ENCODE peak calls at places on chromosomes 4 and X, in four cellular contexts. B is adipocyte, M is WERI-Rb-1, F is NB4. I is an unnamed sample.

GRCh38 chr4:154908168-154908567 is 127.1 kb downstream of the RBM46 start:
- DNase-seq in M (no peak), F (no peak), B (peak), I (peak)

GRCh38 chr4:6769138-6769983 is 13.2 kb upstream of the KIAA0232 start:
- DNase-seq in B (no peak), M (no peak), F (no peak), I (no peak)

GRCh38 chr4:22072726-22073125 is 124.2 kb upstream of the KCNIP4 start:
- DNase-seq in F (no peak), M (no peak), B (no peak), I (no peak)

GRCh38 chr4:71882113-71882512 is 98.2 kb upstream of the GC start:
- DNase-seq in B (no peak), F (no peak), M (no peak), I (no peak)

GRCh38 chr4:82201805-82202636 is 171.8 kb downstream of the HNRNPD start:
- DNase-seq in M (peak), F (peak), B (peak), I (peak)

GRCh38 chr4:55312491-55313101 is 33.4 kb upstream of the SRD5A3 start:
- DNase-seq in M (peak), B (peak), F (peak), I (no peak)

GRCh38 chrX:25105251-25105650 is 89.5 kb upstream of the ARX start:
- DNase-seq in B (no peak), F (no peak), M (no peak), I (no peak)

GRCh38 chr4:38785901-38786402 is 3.2 kb upstream of the TLR10 start:
- DNase-seq in B (no peak), F (peak), M (no peak), I (no peak)

GRCh38 chr4:84578540-84579409 is 4.2 kb upstream of the CDS1 start:
- DNase-seq in B (peak), F (peak), M (peak), I (peak)

GRCh38 chr4:100294356-100294755 is 104.1 kb upstream of the DDIT4L start:
- DNase-seq in M (no peak), F (no peak), B (peak), I (no peak)

GRCh38 chr4:65669981-65670330 is 333 bp downstream of the EPHA5 start:
- DNase-seq in F (no peak), B (no peak), M (no peak), I (no peak)